ENCODE peak calls at places on chromosomes 12 and 14, in six cellular contexts. N is renal cortical epithelial cell; W is stimulated activated naive CD8-positive, alpha-beta T cell treated with anti-CD3 and anti-CD28 coated beads, Interleukin-15, Interleukin-2, amounts not matched to agents 100 U/mL and 50 U/mL, for 24 hours; E is stimulated activated CD8-positive, alpha-beta memory T cell treated with anti-CD3 and anti-CD28 coated beads, Interleukin-4, amount 100 ng/mL, for 24 hours; I is NCI-H2081; X is cardiac fibroblast. U is an unnamed sample.

GRCh38 chr12:55815473-55815872 is 2.1 kb downstream of the SARNP start:
- DNase-seq in W (no peak), E (no peak), N (no peak), I (no peak), X (no peak), U (no peak)

GRCh38 chr14:100213956-100214767 is 24.8 kb upstream of the YY1 start:
- DNase-seq in X (peak), N (peak), W (peak), I (peak), E (peak), U (peak)

GRCh38 chr12:74741113-74741512 is 203.5 kb downstream of the ATXN7L3B start:
- DNase-seq in N (no peak), W (no peak), X (no peak), I (no peak), E (no peak), U (no peak)

GRCh38 chr14:24123465-24124417 is 6.7 kb upstream of the FITM1 start:
- DNase-seq in X (no peak), I (no peak), W (no peak), N (no peak), E (no peak), U (no peak)

GRCh38 chr14:76696361-76696760 is 64.9 kb upstream of the VASH1 start:
- DNase-seq in E (no peak), W (no peak), X (no peak), N (no peak), I (no peak), U (no peak)

GRCh38 chr12:52413202-52413601 is 7.1 kb upstream of the KRT82 start:
- DNase-seq in X (no peak), E (no peak), W (no peak), I (no peak), N (no peak), U (no peak)

GRCh38 chr12:96371138-96371786 is 29.0 kb downstream of the CDK17 start:
- DNase-seq in E (no peak), W (no peak), I (no peak), N (no peak), X (no peak), U (no peak)

GRCh38 chr12:89157413-89157812 is 194.9 kb downstream of the DUSP6 start:
- DNase-seq in E (no peak), N (no peak), X (no peak), I (no peak), W (no peak), U (no peak)

GRCh38 chr14:23058654-23059504 is 1.6 kb upstream of the CDH24 start:
- DNase-seq in X (no peak), E (no peak), I (no peak), W (no peak), N (no peak), U (no peak)

GRCh38 chr12:53224268-53224896 is 7.6 kb downstream of the RARG start:
- DNase-seq in N (no peak), X (no peak), W (no peak), I (no peak), E (no peak), U (no peak)

GRCh38 chr14:23076785-23077408 is 18.0 kb downstream of the ACIN1 start:
- DNase-seq in W (no peak), I (no peak), E (no peak), N (peak), X (peak), U (no peak)

GRCh38 chr12:116687888-116688287 is 50.0 kb downstream of the SPRING1 start:
- DNase-seq in X (peak), W (peak), E (peak), I (no peak), N (no peak), U (no peak)

GRCh38 chr12:12718853-12719252 is 1.7 kb downstream of the CDKN1B start:
- DNase-seq in N (no peak), W (peak), X (peak), E (no peak), I (no peak), U (no peak)

GRCh38 chr12:21813125-21813524 is 38.6 kb upstream of the KCNJ8 start:
- DNase-seq in E (no peak), I (no peak), N (no peak), W (no peak), X (no peak), U (no peak)

GRCh38 chr12:124480469-124481256 is 86.7 kb downstream of the NCOR2 start:
- DNase-seq in E (no peak), I (peak), N (peak), W (peak), X (peak), U (no peak)

GRCh38 chr12:70733385-70733784 is 96.2 kb upstream of the PTPRB start:
- DNase-seq in I (peak), E (no peak), W (no peak), N (peak), X (peak), U (no peak)

GRCh38 chr12:33304176-33304575 is 135.4 kb downstream of the SYT10 start:
- DNase-seq in X (no peak), W (no peak), N (no peak), I (no peak), E (no peak), U (no peak)

GRCh38 chr14:76701981-76702380 is 59.3 kb upstream of the VASH1 start:
- DNase-seq in N (no peak), W (no peak), X (no peak), E (no peak), I (no peak), U (no peak)

GRCh38 chr14:59267046-59267445 is 78.6 kb downstream of the DAAM1 start:
- DNase-seq in X (no peak), N (no peak), W (no peak), I (no peak), E (no peak), U (no peak)

GRCh38 chr14:73258845-73259611 is 21.7 kb downstream of the PAPLN start:
- DNase-seq in N (no peak), I (no peak), W (no peak), E (no peak), X (no peak), U (no peak)

GRCh38 chr12:76391461-76391860 is 43.2 kb upstream of the BBS10 start:
- DNase-seq in I (no peak), E (no peak), X (no peak), N (no peak), W (no peak), U (no peak)

GRCh38 chr14:104094709-104095425 is 9.4 kb downstream of the ASPG start:
- DNase-seq in E (peak), I (peak), X (peak), N (no peak), W (peak), U (peak)

GRCh38 chr12:123973552-123974341 is 732 bp downstream of the ZNF664 start:
- DNase-seq in E (peak), I (peak), N (peak), W (peak), X (peak), U (no peak)

GRCh38 chr14:75267141-75267601 is 11.5 kb upstream of the FOS start:
- DNase-seq in X (peak), W (no peak), N (peak), E (no peak), I (no peak), U (no peak)

GRCh38 chr12:122517877-122518276 is 8.9 kb downstream of the RSRC2 start:
- DNase-seq in N (peak), W (no peak), I (no peak), E (no peak), X (peak), U (no peak)

GRCh38 chr12:94141892-94142291 is 6.5 kb upstream of the PLXNC1 start:
- DNase-seq in W (no peak), N (no peak), E (no peak), I (no peak), X (no peak), U (no peak)

GRCh38 chr12:25796523-25797000 is 161.9 kb upstream of the RASSF8 start:
- DNase-seq in X (peak), W (no peak), I (no peak), N (no peak), E (no peak), U (no peak)

GRCh38 chr14:91207008-91207407 is 37.5 kb downstream of the GPR68 start:
- DNase-seq in W (no peak), E (no peak), N (no peak), I (no peak), X (no peak), U (no peak)

GRCh38 chr14:56709201-56709600 is 101.1 kb downstream of the OTX2 start:
- DNase-seq in W (no peak), E (no peak), N (no peak), X (no peak), I (no peak), U (no peak)

GRCh38 chr12:27424631-27425230 is 21.8 kb upstream of the SMCO2 start:
- DNase-seq in W (no peak), X (peak), N (peak), I (peak), E (no peak), U (no peak)

GRCh38 chr12:9037431-9037830 is 48.1 kb downstream of the KLRG1 start:
- DNase-seq in N (no peak), X (no peak), W (no peak), I (no peak), E (no peak), U (no peak)